ENCODE peak calls at places on chromosomes 3 and 15, in five cellular contexts. F, L, Z, I and N are unnamed samples. For H3K9me2 and H3K4me1, the result is how much of the 10 kb centered on the place peaks cover.

GRCh38 chr3:42706721-42707619 is 4.4 kb upstream of the HHATL start:
- DNase-seq in F (no peak), Z (no peak), L (no peak), I (no peak), N (no peak)

GRCh38 chr15:68608206-68608843 is 29.5 kb downstream of the CORO2B start:
- DNase-seq in I (no peak), Z (peak), L (no peak), F (peak), N (no peak)

GRCh38 chr3:50124363-50125226 is 30.5 kb upstream of the SEMA3F start:
- DNase-seq in F (peak), Z (no peak), L (no peak), I (no peak), N (peak)

GRCh38 chr3:20739814-20740213 is 553.8 kb upstream of the SGO1 start:
- DNase-seq in F (no peak), I (no peak), Z (no peak), L (peak), N (peak)

GRCh38 chr15:98755781-98756180 is 107.4 kb downstream of the IGF1R start:
- DNase-seq in L (no peak), I (no peak), Z (no peak), F (no peak), N (peak)

GRCh38 chr3:11009898-11010297 is 17.4 kb downstream of the SLC6A1 start:
- DNase-seq in L (no peak), Z (no peak), I (no peak), F (no peak), N (no peak)

GRCh38 chr3:187044871-187045552 is 94.3 kb downstream of the RPL39L start:
- DNase-seq in Z (no peak), I (no peak), L (no peak), F (no peak), N (no peak)

GRCh38 chr3:128496602-128497304 is 3.8 kb upstream of the GATA2 start:
- DNase-seq in I (no peak), L (no peak), Z (no peak), F (peak), N (peak)

GRCh38 chr15:48366574-48367312 is 35.5 kb downstream of the DUT start:
- DNase-seq in L (no peak), F (no peak), Z (no peak), I (no peak), N (no peak)

GRCh38 chr3:45545476-45545875 is 49.1 kb upstream of the LIMD1 start:
- DNase-seq in L (no peak), I (no peak), F (no peak), Z (no peak), N (peak)

GRCh38 chr3:119145500-119146167 is at the start of gene TEX55:
- DNase-seq in L (peak), F (peak), I (peak), Z (peak), N (peak)

GRCh38 chr3:195184716-195185421 is 86.1 kb downstream of the XXYLT1 start:
- DNase-seq in Z (no peak), L (no peak), F (no peak), I (no peak), N (no peak)

GRCh38 chr15:36106640-36107335 is 472.6 kb upstream of the CDIN1 start:
- DNase-seq in I (no peak), F (peak), L (no peak), Z (no peak), N (peak)

GRCh38 chr3:31092748-31093607 is 198.5 kb upstream of the GADL1 start:
- DNase-seq in F (no peak), L (no peak), Z (no peak), I (no peak), N (peak)

GRCh38 chr3:163315786-163316185 is 1762.5 kb downstream of the SI start:
- DNase-seq in Z (no peak), F (no peak), I (no peak), L (no peak), N (no peak)

GRCh38 chr3:35200056-35200455 is 439.3 kb upstream of the ARPP21 start:
- DNase-seq in Z (no peak), L (no peak), I (no peak), F (no peak), N (no peak)

GRCh38 chr3:104977719-104978118 is 389.0 kb upstream of the ALCAM start:
- DNase-seq in Z (no peak), F (no peak), I (no peak), L (no peak), N (no peak)

GRCh38 chr3:187445352-187445751 is 77.2 kb downstream of the RTP4 start:
- DNase-seq in Z (no peak), L (no peak), I (no peak), F (no peak), N (no peak)

GRCh38 chr3:150373234-150373633 is 34.9 kb upstream of the TSC22D2 start:
- DNase-seq in F (no peak), Z (no peak), I (no peak), L (no peak), N (no peak)

GRCh38 chr15:61871926-61872522 is 188.2 kb downstream of the VPS13C start:
- DNase-seq in I (peak), L (peak), Z (peak), F (peak), N (peak)

GRCh38 chr3:38454884-38455638 is 1.4 kb downstream of the ACVR2B start:
- DNase-seq in Z (peak), I (no peak), L (peak), F (peak), N (peak)

GRCh38 chr3:141412087-141412935 is 44.0 kb downstream of the ZBTB38 start:
- DNase-seq in I (no peak), L (peak), F (peak), Z (peak), N (peak)

GRCh38 chr3:132735589-132735988 is 13.4 kb upstream of the NPHP3 start:
- DNase-seq in F (no peak), L (no peak), I (no peak), Z (no peak), N (no peak)

GRCh38 chr3:173395073-173395411 is 2.5 kb upstream of the NLGN1 start:
- DNase-seq in L (no peak), I (no peak), F (no peak), Z (no peak), N (no peak)

GRCh38 chr3:133701435-133702358 is 40.0 kb upstream of the TOPBP1 start:
- DNase-seq in F (no peak), Z (no peak), I (no peak), L (no peak), N (no peak)

GRCh38 chr3:44079916-44080315 is 161.8 kb upstream of the TOPAZ1 start:
- DNase-seq in F (no peak), L (no peak), I (no peak), Z (no peak), N (no peak)

GRCh38 chr15:41581110-41581509 is 22.1 kb downstream of the TYRO3 start:
- DNase-seq in I (peak), F (peak), Z (peak), L (peak), N (peak)

GRCh38 chr15:101045236-101045646 is 126.1 kb downstream of the LRRK1 start:
- DNase-seq in F (no peak), I (no peak), Z (no peak), L (no peak), N (no peak)

GRCh38 chr3:66038726-66039589 is at the start of gene MAGI1:
- DNase-seq in Z (peak), I (peak), F (peak), L (peak), N (peak)

GRCh38 chr3:8891328-8891727 is 71.9 kb downstream of the RAD18 start:
- DNase-seq in F (no peak), Z (no peak), I (no peak), L (no peak), N (no peak)

GRCh38 chr3:183484676-183485075 is 56.3 kb upstream of the MCF2L2 start:
- DNase-seq in Z (no peak), I (no peak), F (no peak), L (no peak), N (no peak)
- H3K9me2 ChIP-seq in Z (under half), I (under half), F (under half), L (under half), N (under half)

GRCh38 chr3:184647405-184647936 is 64.4 kb downstream of the MAGEF1 start:
- DNase-seq in L (no peak), I (no peak), Z (no peak), F (no peak), N (no peak)

GRCh38 chr3:184642623-184643308 is 69.1 kb downstream of the MAGEF1 start:
- DNase-seq in Z (no peak), L (no peak), I (no peak), F (no peak), N (no peak)

GRCh38 chr3:184641430-184641829 is 70.4 kb downstream of the MAGEF1 start:
- DNase-seq in Z (no peak), F (no peak), I (no peak), L (no peak), N (no peak)

GRCh38 chr3:184645304-184645703 is 66.6 kb downstream of the MAGEF1 start:
- DNase-seq in F (no peak), I (no peak), L (no peak), Z (peak), N (no peak)

GRCh38 chr3:184643442-184643841 is 68.4 kb downstream of the MAGEF1 start:
- DNase-seq in Z (no peak), I (no peak), L (no peak), F (no peak), N (no peak)
- H3K4me1 ChIP-seq in Z (under half), I (under half), L (under half), F (under half), N (under half)

GRCh38 chr3:41241159-41241558 is 41.9 kb downstream of the CTNNB1 start:
- DNase-seq in L (no peak), Z (no peak), F (no peak), I (no peak), N (no peak)

GRCh38 chr3:41239587-41239986 is 40.3 kb downstream of the CTNNB1 start:
- DNase-seq in I (no peak), Z (no peak), L (no peak), F (no peak), N (peak)

GRCh38 chr3:41234823-41235722 is 35.8 kb downstream of the CTNNB1 start:
- DNase-seq in Z (no peak), I (no peak), F (peak), L (no peak), N (peak)

GRCh38 chr3:41237907-41238306 is 38.6 kb downstream of the CTNNB1 start:
- DNase-seq in L (no peak), I (no peak), F (no peak), Z (no peak), N (no peak)

GRCh38 chr3:41236198-41236597 is 36.9 kb downstream of the CTNNB1 start:
- DNase-seq in I (no peak), F (peak), L (no peak), Z (no peak), N (no peak)
- H3K4me3 ChIP-seq in I (no peak), F (no peak), L (no peak), Z (no peak), N (no peak)

DNA sequence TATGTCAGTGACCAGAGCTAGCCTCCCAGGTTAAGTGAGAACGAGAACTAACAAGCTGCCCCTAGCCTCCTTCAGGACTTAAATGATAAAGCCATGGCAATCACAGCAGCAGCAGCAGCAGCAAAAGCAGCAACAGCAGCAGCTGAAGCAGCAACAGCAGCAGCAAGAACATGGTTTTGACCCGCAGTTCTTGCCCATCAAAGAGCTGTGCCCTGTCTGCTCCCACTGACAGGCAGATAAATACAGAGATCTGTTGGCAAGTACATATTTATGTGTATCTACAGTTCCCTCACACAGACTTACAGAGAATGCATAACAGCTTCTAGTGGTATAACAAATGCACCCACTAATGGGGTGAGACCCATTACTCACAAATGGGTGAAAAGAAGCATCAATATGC is 316.1 kb downstream of the TIGIT start:
- DNase-seq in I (no peak), L (no peak), F (no peak), Z (no peak), N (no peak)
- H3K9me2 ChIP-seq in I (under half), L (under half), F (under half), Z (under half), N (under half)

DNA sequence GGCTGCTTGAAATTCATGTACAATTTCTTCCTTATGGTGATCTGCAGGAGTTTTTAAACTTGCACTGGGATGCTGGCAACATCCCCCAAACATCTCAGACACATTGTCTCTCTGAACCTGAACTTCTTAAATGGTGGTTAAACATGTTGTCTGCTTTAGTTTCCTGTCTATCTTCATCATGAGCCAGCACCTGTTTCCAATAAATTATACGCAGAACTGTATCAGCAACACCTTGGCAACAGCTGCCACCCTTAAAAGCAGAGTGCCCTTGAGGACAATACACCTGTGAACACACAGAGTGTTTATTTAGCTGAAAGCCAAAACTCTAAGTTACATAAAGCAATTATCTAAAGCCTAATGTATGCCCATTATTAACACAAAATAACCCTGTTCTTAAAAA is 242.9 kb downstream of the WNT5A start:
- DNase-seq in Z (no peak), I (no peak), F (no peak), L (no peak), N (no peak)
- H3K4me1 ChIP-seq in Z (under half), I (under half), F (under half), L (under half), N (under half)

GRCh38 chr3:27043328-27043956 is 325.7 kb downstream of the NEK10 start:
- DNase-seq in L (no peak), F (peak), I (no peak), Z (no peak), N (no peak)
- H3K4me3 ChIP-seq in L (no peak), F (no peak), I (no peak), Z (no peak), N (no peak)

GRCh38 chr3:175002732-175003143 is 143.6 kb downstream of the NAALADL2 start:
- DNase-seq in I (no peak), Z (peak), F (no peak), L (no peak), N (peak)

GRCh38 chr3:175005881-175006280 is 146.7 kb downstream of the NAALADL2 start:
- DNase-seq in I (no peak), Z (no peak), F (no peak), L (no peak), N (peak)

GRCh38 chr3:175007316-175007715 is 148.2 kb downstream of the NAALADL2 start:
- DNase-seq in L (no peak), Z (no peak), I (no peak), F (no peak), N (no peak)

GRCh38 chr3:175003590-175003989 is 144.5 kb downstream of the NAALADL2 start:
- DNase-seq in I (no peak), Z (no peak), F (no peak), L (no peak), N (no peak)

GRCh38 chr3:175005193-175005592 is 146.1 kb downstream of the NAALADL2 start:
- DNase-seq in L (no peak), F (no peak), I (no peak), Z (no peak), N (peak)
- H3K9me2 ChIP-seq in L (under half), F (under half), I (under half), Z (under half), N (under half)